ENCODE peak calls at places on chromosomes 12 and 14, in nine cellular contexts. X is brain microvascular endothelial cell, F is progenitor cell of endocrine pancreas, U is OCI-LY7, O is endothelial cell, J is heart right ventricle, R is HFFc6, Z is nephron progenitor cell, B is upper lobe of right lung. A is an unnamed sample.

GRCh38 chr12:104469523-104469922 is 12.8 kb downstream of the CHST11 start:
- DNase-seq in B (no peak), R (no peak), Z (no peak), J (no peak), X (no peak), O (no peak), F (no peak), U (peak; percentile 70), A (no peak)

GRCh38 chr14:56195727-56196126 is 77.5 kb downstream of the PELI2 start:
- DNase-seq in R (peak; percentile 9), X (no peak), O (no peak), F (no peak), Z (no peak), J (no peak), B (no peak), U (peak; percentile 95), A (peak; percentile 80)

GRCh38 chr12:82055391-82055790 is 296.2 kb upstream of the PPFIA2 start:
- DNase-seq in X (no peak), F (no peak), B (no peak), J (no peak), Z (no peak), O (no peak), U (no peak), R (no peak), A (no peak)

GRCh38 chr12:109115758-109116610 is at the start of gene ACACB:
- DNase-seq in U (no peak), R (no peak), B (peak; percentile 83), O (no peak), F (no peak), Z (no peak), J (peak; percentile 67), X (no peak), A (no peak)

GRCh38 chr14:70808402-70809237 is 693 bp downstream of the MAP3K9 start:
- DNase-seq in U (peak; percentile 17), R (no peak), X (no peak), O (peak; percentile 41), F (peak; percentile 49), J (peak; percentile 21), B (peak; percentile 75), Z (peak; percentile 66), A (no peak)

GRCh38 chr12:109626378-109627115 is 53.0 kb downstream of the MVK start:
- DNase-seq in F (no peak), Z (no peak), U (no peak), R (no peak), J (no peak), X (no peak), O (no peak), B (no peak), A (no peak)

GRCh38 chr12:54053625-54054441 is at the start of gene HOXC4:
- DNase-seq in R (no peak), O (no peak), Z (peak; percentile 77), B (no peak), X (no peak), F (no peak), J (no peak), U (peak; percentile 87), A (no peak)

GRCh38 chr14:93086441-93087055 is 29.2 kb downstream of the ITPK1 start:
- DNase-seq in O (no peak), R (no peak), F (no peak), U (no peak), X (no peak), B (no peak), J (no peak), Z (no peak), A (no peak)

GRCh38 chr12:60172266-60172665 is 576.4 kb downstream of the SLC16A7 start:
- DNase-seq in R (peak; percentile 43), J (no peak), Z (no peak), B (no peak), X (no peak), U (no peak), O (no peak), F (no peak), A (no peak)

GRCh38 chr12:84507914-84508313 is 404.7 kb downstream of the SLC6A15 start:
- DNase-seq in O (no peak), J (no peak), F (no peak), Z (no peak), U (no peak), R (peak; percentile 2), B (no peak), X (peak; percentile 5), A (no peak)

GRCh38 chr14:75051556-75051899 is 261 bp upstream of the MLH3 start:
- DNase-seq in J (no peak), R (no peak), B (no peak), O (no peak), Z (no peak), X (no peak), U (no peak), F (no peak), A (no peak)

GRCh38 chr14:96225745-96226151 is 21.1 kb downstream of the BDKRB2 start:
- DNase-seq in U (no peak), O (peak; percentile 33), R (peak; percentile 59), B (peak; percentile 63), Z (peak; percentile 73), J (no peak), X (no peak), F (peak; percentile 39), A (no peak)

GRCh38 chr14:23041729-23042128 is 283 bp upstream of the PSMB11 start:
- DNase-seq in Z (no peak), B (no peak), J (no peak), X (no peak), F (no peak), U (no peak), R (peak; percentile 34), O (no peak), A (no peak)

GRCh38 chr12:107318804-107319535 is 225.6 kb upstream of the CRY1 start:
- DNase-seq in R (no peak), X (peak; percentile 50), O (peak; percentile 47), F (peak; percentile 23), J (no peak), Z (peak; percentile 52), B (no peak), U (no peak), A (no peak)

DNA sequence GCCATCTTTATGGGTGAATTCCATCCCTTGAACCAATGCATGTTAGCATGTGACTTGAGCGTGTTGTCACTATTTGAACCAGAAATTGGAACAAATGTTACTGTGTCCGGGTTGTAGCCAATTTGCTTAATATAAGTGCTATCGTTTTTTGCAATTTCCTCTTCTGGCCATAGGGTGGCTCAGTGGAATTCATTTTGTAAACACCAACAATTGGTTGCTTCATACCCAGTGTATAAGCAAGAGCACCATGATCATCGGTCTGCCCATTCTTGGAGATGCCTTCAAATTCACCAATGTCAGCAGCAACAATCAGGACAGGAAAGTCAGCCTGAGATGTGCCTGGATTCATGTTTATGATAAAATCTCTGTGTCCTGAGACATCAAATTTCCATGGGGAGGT is 5.0 kb upstream of the NEDD1 start:
- DNase-seq in F (no peak), Z (no peak), J (no peak), R (no peak), X (no peak), O (no peak), U (peak; percentile 31), B (no peak), A (no peak)
- TF ChIP-seq CTCF in F (no peak), Z (no peak), J (no peak), R (peak; percentile 37), X (no peak), O (no peak), U (peak; percentile 66), B (no peak), A (no peak)

DNA sequence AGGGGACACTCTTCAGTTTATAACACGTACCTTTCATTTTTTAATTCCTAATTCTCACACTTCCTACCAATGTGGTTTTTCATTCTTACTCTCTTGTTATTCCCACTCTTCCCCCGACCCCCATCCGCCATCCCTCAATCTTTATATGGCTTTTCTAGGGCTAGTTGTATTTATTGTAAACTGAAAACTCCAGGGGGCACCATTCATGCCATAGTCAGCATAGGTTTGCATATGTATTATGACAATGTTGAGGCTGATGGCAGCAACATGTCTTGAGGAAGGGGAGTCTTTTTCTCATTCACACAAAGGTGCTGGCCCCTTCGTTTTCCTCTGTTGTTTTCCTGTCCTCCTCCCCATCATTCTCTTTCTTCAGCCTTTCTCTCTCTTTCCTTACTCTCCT is 27.7 kb upstream of the LTA4H start:
- DNase-seq in R (no peak), J (no peak), O (no peak), F (no peak), B (no peak), U (peak; percentile 25), X (no peak), Z (no peak), A (no peak)
- TF ChIP-seq CTCF in R (peak; percentile 63), J (peak; percentile 31), O (no peak), F (no peak), B (no peak), U (peak; percentile 61), X (peak; percentile 49), Z (no peak), A (peak; percentile 46)

GRCh38 chr14:67137744-67138371 is 51.4 kb upstream of the GARIN2 start:
- DNase-seq in J (no peak), U (peak; percentile 11), X (no peak), O (no peak), Z (no peak), F (no peak), R (peak; percentile 29), B (no peak), A (no peak)
- TF ChIP-seq CTCF in J (peak; percentile 51), U (peak; percentile 71), X (peak; percentile 49), O (peak; percentile 31), Z (peak; percentile 39), F (peak; percentile 53), R (peak; percentile 83), B (peak; percentile 40), A (peak; percentile 59)

GRCh38 chr14:102924632-102925588 is 2.4 kb downstream of the AMN start:
- DNase-seq in B (no peak), U (no peak), Z (no peak), J (no peak), X (no peak), O (no peak), F (no peak), R (no peak), A (no peak)
- TF ChIP-seq CTCF in B (no peak), U (no peak), Z (no peak), J (no peak), X (peak; percentile 36), O (no peak), F (peak; percentile 22), R (peak; percentile 38), A (no peak)